ENCODE peak calls at places on chromosomes 11 and 22, in five cellular contexts. S is colonic mucosa, L is GM10248, V is EL, Y is stomach. M is an unnamed sample.

GRCh38 chr22:37300551-37301017 is 18.3 kb downstream of the CYTH4 start:
- DNase-seq in S (no peak), V (no peak), Y (no peak), L (no peak), M (no peak)

GRCh38 chr11:75376175-75376574 is 23.1 kb upstream of the RPS3 start:
- DNase-seq in L (no peak), S (no peak), Y (no peak), V (no peak), M (no peak)

GRCh38 chr11:59174664-59175033 is 2.7 kb downstream of the DTX4 start:
- DNase-seq in Y (peak; percentile 43), L (no peak), V (peak; percentile 67), S (peak; percentile 77), M (no peak)

GRCh38 chr11:14547440-14547839 is 27.3 kb upstream of the PSMA1 start:
- DNase-seq in V (no peak), S (no peak), L (no peak), Y (no peak), M (no peak)

GRCh38 chr22:46674367-46674781 is 54.2 kb downstream of the GRAMD4 start:
- DNase-seq in Y (peak; percentile 60), L (peak; percentile 78), S (no peak), V (no peak), M (peak; percentile 55)

GRCh38 chr11:61343792-61344745 is 11.0 kb downstream of the TKFC start:
- DNase-seq in S (no peak), V (no peak), Y (no peak), L (no peak), M (no peak)

GRCh38 chr11:61170566-61170965 is 9.3 kb upstream of the VPS37C start:
- DNase-seq in L (no peak), Y (peak; percentile 11), S (no peak), V (no peak), M (no peak)

GRCh38 chr11:35162795-35163194 is 23.8 kb downstream of the CD44 start:
- DNase-seq in Y (no peak), S (no peak), L (no peak), V (peak; percentile 38), M (no peak)

GRCh38 chr11:134340354-134340964 is 8.7 kb downstream of the GLB1L2 start:
- DNase-seq in L (no peak), V (no peak), Y (no peak), S (peak; percentile 65), M (no peak)

GRCh38 chr11:97966901-97967300 is 1053.8 kb upstream of the CNTN5 start:
- DNase-seq in S (no peak), V (no peak), L (no peak), Y (no peak), M (no peak)

GRCh38 chr11:316891-317291 is 3.1 kb downstream of the IFITM1 start:
- DNase-seq in L (no peak), Y (no peak), S (no peak), V (peak; percentile 25), M (no peak)

GRCh38 chr22:17569971-17570511 is 6.7 kb downstream of the SLC25A18 start:
- DNase-seq in S (no peak), Y (no peak), L (no peak), V (peak; percentile 63), M (no peak)

GRCh38 chr22:38963872-38964271 is 6.5 kb downstream of the APOBEC3A start:
- DNase-seq in V (no peak), S (peak; percentile 96), L (no peak), Y (peak; percentile 74), M (peak; percentile 55)

GRCh38 chr11:46306296-46306853 is 28.9 kb downstream of the CREB3L1 start:
- DNase-seq in S (no peak), L (no peak), V (peak; percentile 72), Y (no peak), M (no peak)

GRCh38 chr22:38843201-38843715 is 570 bp downstream of the NPTXR start:
- DNase-seq in Y (peak; percentile 38), V (peak; percentile 80), L (peak; percentile 43), S (no peak), M (peak; percentile 61)

GRCh38 chr11:117058761-117059233 is 39.4 kb downstream of the SIK3 start:
- DNase-seq in Y (no peak), S (no peak), L (no peak), V (peak; percentile 70), M (no peak)

GRCh38 chr11:19698493-19699292 is 13.9 kb upstream of the NAV2 start:
- DNase-seq in V (peak; percentile 31), S (no peak), L (no peak), Y (no peak), M (no peak)

GRCh38 chr11:2120359-2121100 is 18.7 kb downstream of the IGF2 start:
- DNase-seq in S (no peak), V (no peak), Y (no peak), L (no peak), M (no peak)

GRCh38 chr22:37662039-37662438 is 3.5 kb downstream of the PDXP start:
- DNase-seq in Y (no peak), S (no peak), L (no peak), V (no peak), M (no peak)

GRCh38 chr22:46613606-46613997 is 6.6 kb upstream of the GRAMD4 start:
- DNase-seq in V (peak; percentile 37), L (peak; percentile 54), Y (no peak), S (no peak), M (no peak)

GRCh38 chr11:737366-737765 is 9.9 kb upstream of the TALDO1 start:
- DNase-seq in S (no peak), V (no peak), L (no peak), Y (no peak), M (no peak)

GRCh38 chr11:100484948-100485347 is 202.1 kb upstream of the ARHGAP42 start:
- DNase-seq in S (no peak), V (no peak), L (no peak), Y (no peak), M (no peak)

GRCh38 chr11:68912254-68912653 is 8.6 kb downstream of the IGHMBP2 start:
- DNase-seq in L (no peak), S (no peak), V (peak; percentile 9), Y (no peak), M (no peak)

GRCh38 chr11:83951521-83951920 is 665.4 kb upstream of the CCDC90B start:
- DNase-seq in Y (no peak), L (no peak), S (peak; percentile 20), V (no peak), M (no peak)

M was measured in thyroid gland.